ENCODE peak calls at places on chromosomes 3 and 15, in ten cellular contexts. F is heart left ventricle, D is IMR-90, M is ovary, W is A549, U is suprapubic skin, C is body of pancreas, P is breast epithelium, J is adrenal gland, T is uterus. Q is an unnamed sample.

GRCh38 chr3:152151216-152151874 is 117.4 kb upstream of the MBNL1 start:
- DNase-seq in F (no peak), D (peak), M (no peak), W (no peak), U (no peak), C (no peak), P (no peak), J (no peak), T (no peak), Q (no peak)

GRCh38 chr15:58457466-58457965 is 25.7 kb downstream of the LIPC start:
- DNase-seq in F (no peak), D (peak), M (no peak), W (no peak), U (no peak), C (no peak), P (no peak), J (no peak), T (no peak), Q (no peak)

GRCh38 chr15:25465835-25466234 is 27.0 kb upstream of the UBE3A start:
- DNase-seq in F (no peak), D (no peak), M (no peak), W (no peak), U (no peak), C (no peak), P (peak), J (peak), T (no peak), Q (no peak)

GRCh38 chr3:3013299-3013698 is 96.9 kb downstream of the IL5RA start:
- DNase-seq in F (no peak), D (no peak), M (no peak), W (peak), U (no peak), C (no peak), P (no peak), J (no peak), T (no peak), Q (no peak)

GRCh38 chr15:65900488-65900887 is 31.2 kb downstream of the RAB11A start:
- DNase-seq in F (no peak), D (no peak), M (no peak), W (no peak), U (no peak), C (no peak), P (no peak), J (no peak), T (no peak), Q (no peak)

GRCh38 chr15:96328101-96328958 is 2.2 kb upstream of the NR2F2 start:
- DNase-seq in F (no peak), D (no peak), M (no peak), W (no peak), U (no peak), C (no peak), P (no peak), J (no peak), T (no peak), Q (no peak)

GRCh38 chr3:85161544-85161943 is 202.8 kb downstream of the CADM2 start:
- DNase-seq in F (no peak), D (no peak), M (no peak), W (peak), U (no peak), C (no peak), P (no peak), J (no peak), T (no peak), Q (no peak)

GRCh38 chr3:40843851-40844548 is 319.2 kb downstream of the ZNF621 start:
- DNase-seq in F (no peak), D (no peak), M (no peak), W (no peak), U (no peak), C (no peak), P (no peak), J (no peak), T (no peak), Q (no peak)

GRCh38 chr3:123325766-123326256 is 123.1 kb downstream of the ADCY5 start:
- DNase-seq in F (peak), D (no peak), M (no peak), W (no peak), U (no peak), C (peak), P (no peak), J (no peak), T (no peak), Q (no peak)

GRCh38 chr3:133249490-133249889 is 150.4 kb upstream of the BFSP2 start:
- DNase-seq in F (no peak), D (no peak), M (no peak), W (no peak), U (no peak), C (no peak), P (no peak), J (no peak), T (no peak), Q (no peak)

GRCh38 chr3:53044371-53045106 is 1.3 kb downstream of the SFMBT1 start:
- DNase-seq in F (no peak), D (peak), M (no peak), W (peak), U (no peak), C (peak), P (no peak), J (peak), T (peak), Q (no peak)

GRCh38 chr3:127156651-127157050 is 36.3 kb upstream of the PRR23E start:
- DNase-seq in F (no peak), D (no peak), M (no peak), W (no peak), U (peak), C (no peak), P (no peak), J (no peak), T (no peak), Q (no peak)

GRCh38 chr15:57134877-57135276 is 216.4 kb downstream of the TCF12 start:
- DNase-seq in F (no peak), D (no peak), M (no peak), W (no peak), U (no peak), C (no peak), P (no peak), J (no peak), T (no peak), Q (no peak)

GRCh38 chr3:45890405-45890804 is 4.1 kb downstream of the CCR9 start:
- DNase-seq in F (no peak), D (no peak), M (no peak), W (peak), U (no peak), C (peak), P (no peak), J (no peak), T (no peak), Q (no peak)

GRCh38 chr15:96356494-96357455 is 26.3 kb downstream of the NR2F2 start:
- DNase-seq in F (peak), D (peak), M (peak), W (peak), U (no peak), C (peak), P (peak), J (peak), T (peak), Q (no peak)

GRCh38 chr3:122342803-122343202 is 17.8 kb downstream of the CSTA start:
- DNase-seq in F (no peak), D (no peak), M (no peak), W (no peak), U (no peak), C (no peak), P (no peak), J (no peak), T (no peak), Q (no peak)

GRCh38 chr3:21457084-21457483 is 293.9 kb downstream of the ZNF385D start:
- DNase-seq in F (no peak), D (no peak), M (no peak), W (no peak), U (no peak), C (no peak), P (no peak), J (no peak), T (no peak), Q (no peak)

GRCh38 chr3:149589332-149589731 is 68.5 kb downstream of the WWTR1 start:
- DNase-seq in F (no peak), D (peak), M (no peak), W (no peak), U (no peak), C (no peak), P (no peak), J (no peak), T (no peak), Q (no peak)

GRCh38 chr3:115855911-115856310 is 232.6 kb downstream of the GAP43 start:
- DNase-seq in F (no peak), D (peak), M (no peak), W (no peak), U (no peak), C (no peak), P (no peak), J (no peak), T (no peak), Q (no peak)

GRCh38 chr3:4889896-4890295 is 89.3 kb upstream of the BHLHE40 start:
- DNase-seq in F (no peak), D (peak), M (no peak), W (no peak), U (no peak), C (no peak), P (no peak), J (no peak), T (no peak), Q (no peak)

DNA sequence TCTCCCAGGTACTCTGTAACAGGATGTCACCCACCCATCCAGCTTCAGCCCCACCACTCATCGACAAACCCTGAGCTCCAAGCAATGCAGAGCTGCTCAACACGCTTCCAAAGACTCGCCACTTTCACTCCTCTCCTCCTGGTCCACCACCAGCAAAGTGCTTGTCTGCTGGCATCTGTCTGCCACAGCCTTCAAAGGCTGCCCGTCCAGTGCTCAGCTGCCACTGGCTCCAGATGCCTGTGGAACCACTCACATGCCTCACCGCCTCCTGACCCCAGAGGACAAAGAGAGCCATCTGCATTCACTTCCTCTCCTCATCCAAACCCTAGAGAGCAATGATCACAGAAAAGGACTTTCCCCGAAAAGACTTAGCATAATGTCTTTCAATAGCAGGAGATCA is 109.5 kb upstream of the OCA2 start:
- DNase-seq in F (no peak), D (no peak), M (no peak), W (no peak), U (no peak), C (no peak), P (no peak), J (no peak), T (no peak), Q (no peak)
- TF ChIP-seq POLR2A in F (no peak), D (no peak), M (no peak), W (no peak), U (no peak), C (no peak), P (no peak), J (no peak), T (no peak), Q (no peak)

DNA sequence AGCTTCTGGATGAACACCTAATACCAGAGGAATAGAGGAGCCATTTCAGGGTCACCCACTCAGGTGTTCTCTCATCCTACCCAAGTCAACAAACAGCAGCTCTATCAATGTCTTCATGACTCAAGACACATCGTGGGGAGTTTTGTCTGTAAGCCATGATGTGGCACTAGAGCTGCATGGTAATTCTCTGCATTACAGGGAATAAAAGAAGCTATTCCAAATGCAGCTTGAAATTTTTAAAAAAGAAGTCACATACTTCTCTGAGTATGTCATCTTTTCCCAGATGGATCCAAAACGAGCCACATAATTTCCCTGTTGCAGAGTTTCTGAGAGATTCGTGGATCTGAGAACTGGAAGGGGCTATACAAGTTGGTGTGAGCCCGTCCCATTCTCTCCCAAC is 6.1 kb upstream of the THSD4 start:
- DNase-seq in F (no peak), D (peak), M (no peak), W (no peak), U (no peak), C (no peak), P (no peak), J (no peak), T (no peak), Q (no peak)
- TF ChIP-seq CTCF in F (no peak), D (peak), M (no peak), W (no peak), U (no peak), C (no peak), P (no peak), J (peak), T (no peak), Q (no peak)

DNA sequence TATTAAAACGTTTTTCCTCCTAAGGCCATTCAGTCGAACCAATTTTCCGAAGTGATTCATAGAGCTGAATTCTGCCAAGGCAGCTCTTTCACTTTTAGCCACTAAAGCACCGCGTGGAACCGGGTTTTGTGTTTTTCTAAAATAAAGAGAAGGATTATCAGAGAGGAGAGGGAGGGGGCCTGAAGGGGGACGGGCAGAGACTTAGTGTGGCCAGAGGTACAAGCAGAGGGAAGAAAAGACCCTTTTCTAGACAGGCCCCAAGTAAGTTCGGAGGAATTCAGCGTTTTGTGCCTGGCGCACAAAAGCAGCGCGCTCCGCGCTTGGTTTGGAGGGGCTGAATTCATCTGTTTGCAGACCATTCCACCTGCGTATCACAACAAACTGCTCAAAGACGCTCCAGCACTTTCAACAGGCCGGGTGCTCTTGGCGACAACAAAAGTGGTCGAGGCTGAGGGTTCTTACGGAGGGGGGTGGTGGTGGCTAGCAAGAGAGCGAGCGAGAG is 1.1 kb upstream of the FEZF2 start:
- DNase-seq in F (no peak), D (peak), M (no peak), W (no peak), U (no peak), C (no peak), P (no peak), J (no peak), T (no peak), Q (no peak)
- H3K4me3 ChIP-seq in F (no peak), D (no peak), M (no peak), W (no peak), U (peak), C (no peak), P (peak), J (no peak), T (no peak), Q (peak)

DNA sequence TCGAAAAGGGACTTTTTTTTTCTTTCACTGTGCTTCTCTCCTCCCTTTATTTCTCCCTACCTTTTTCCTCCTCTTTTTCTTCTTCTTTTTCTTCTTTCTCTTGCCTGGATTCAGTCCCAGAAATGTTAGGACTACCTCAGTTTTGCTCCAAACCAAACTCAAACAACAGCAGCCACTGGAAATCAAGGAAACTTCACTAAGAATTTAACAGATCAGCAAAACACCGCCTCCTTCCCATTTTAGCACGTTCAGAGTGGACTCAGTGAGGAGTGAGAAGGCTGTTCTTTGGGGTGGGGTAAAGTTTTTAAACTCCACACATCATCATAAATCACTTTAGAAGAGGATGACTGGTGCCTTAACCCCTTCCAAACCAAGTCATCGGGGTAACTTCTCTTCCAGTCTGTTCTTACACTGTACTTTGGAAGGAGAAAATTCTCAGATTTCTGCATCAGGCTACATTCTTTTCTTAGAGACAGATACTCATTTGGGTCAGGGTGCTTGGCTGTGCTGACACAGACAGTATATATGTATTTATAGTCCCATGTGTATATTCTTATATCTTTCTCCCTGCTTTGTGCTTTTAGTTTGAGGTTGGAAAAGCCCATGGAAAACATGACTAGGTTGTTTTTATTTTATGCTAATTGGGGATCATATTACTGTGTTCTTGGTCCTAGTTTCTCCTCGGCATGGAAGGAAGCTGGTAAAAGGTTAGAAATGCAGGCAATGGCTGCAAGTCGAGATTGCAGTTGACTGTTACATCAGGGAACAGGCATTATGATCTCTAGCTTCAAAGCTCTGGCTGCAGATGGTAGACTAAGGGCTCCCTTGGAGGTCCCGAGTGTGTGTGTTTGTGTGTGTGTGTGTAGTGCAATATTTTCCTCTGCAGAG is at the start of gene CCDC80:
- DNase-seq in F (no peak), D (peak), M (no peak), W (peak), U (no peak), C (no peak), P (no peak), J (no peak), T (peak), Q (no peak)
- TF ChIP-seq POLR2A in F (peak), D (peak), M (peak), W (peak), U (no peak), C (peak), P (no peak), J (peak), T (no peak), Q (peak)

GRCh38 chr15:46280753-46281521 is 646.1 kb downstream of the SQOR start:
- DNase-seq in F (no peak), D (no peak), M (no peak), W (no peak), U (no peak), C (no peak), P (no peak), J (no peak), T (no peak), Q (no peak)
- TF ChIP-seq CTCF in F (no peak), D (peak), M (no peak), W (no peak), U (no peak), C (no peak), P (peak), J (no peak), T (no peak), Q (no peak)

GRCh38 chr3:159196316-159196715 is 394.5 kb downstream of the MFSD1 start:
- DNase-seq in F (no peak), D (no peak), M (no peak), W (no peak), U (no peak), C (no peak), P (no peak), J (no peak), T (no peak), Q (no peak)
- H3K4me3 ChIP-seq in F (no peak), D (no peak), M (no peak), W (no peak), U (no peak), C (no peak), P (no peak), J (no peak), T (no peak), Q (no peak)

DNA sequence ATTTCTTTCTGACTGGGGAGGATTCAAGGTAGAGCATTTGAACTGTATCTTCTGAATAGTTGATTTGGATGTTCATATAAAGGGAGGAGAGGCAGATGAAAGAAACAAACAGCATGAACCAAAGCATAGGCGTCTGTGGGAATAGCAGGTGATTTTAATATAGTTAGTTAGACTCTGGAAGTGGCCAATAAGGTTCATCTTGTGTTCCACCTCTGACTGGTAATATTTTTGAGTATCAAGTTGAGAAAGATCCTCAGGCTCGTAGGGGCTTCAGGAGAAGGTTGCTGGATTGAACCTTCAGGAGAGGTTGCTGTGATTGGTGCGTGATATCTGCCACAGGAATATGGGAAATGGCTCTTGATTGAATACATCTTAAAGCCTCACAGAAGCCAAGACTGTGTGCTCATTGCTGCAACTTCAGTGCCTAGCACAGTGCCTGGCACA is 12.7 kb downstream of the NFKBIZ start:
- DNase-seq in F (no peak), D (no peak), M (no peak), W (no peak), U (no peak), C (no peak), P (no peak), J (no peak), T (no peak), Q (no peak)
- TF ChIP-seq POLR2A in F (no peak), D (peak), M (no peak), W (no peak), U (no peak), C (no peak), P (no peak), J (no peak), T (no peak), Q (no peak)